ENCODE peak calls at places on chromosomes 3 and 15, in five cellular contexts. One of them, this sample, is unnamed.

GRCh38 chr3:73493543-73494314 is 131.0 kb downstream of the PDZRN3 start:
- DNase-seq in brain microvascular endothelial cell: peak
- DNase-seq in heart right ventricle: no peak
- DNase-seq in pancreas: no peak
- DNase-seq in GM23248: peak
- DNase-seq in this sample: no peak

GRCh38 chr15:76342382-76343201 is 6.0 kb downstream of the ISL2 start:
- DNase-seq in brain microvascular endothelial cell: no peak
- DNase-seq in heart right ventricle: no peak
- DNase-seq in pancreas: no peak
- DNase-seq in GM23248: no peak
- DNase-seq in this sample: peak

GRCh38 chr3:186241910-186242821 is 119.9 kb downstream of the DGKG start:
- DNase-seq in brain microvascular endothelial cell: peak
- DNase-seq in heart right ventricle: peak
- DNase-seq in pancreas: peak
- DNase-seq in GM23248: peak
- DNase-seq in this sample: peak

GRCh38 chr3:144770813-144771400 is 799.3 kb downstream of the DIPK2A start:
- DNase-seq in brain microvascular endothelial cell: peak
- DNase-seq in heart right ventricle: no peak
- DNase-seq in pancreas: no peak
- DNase-seq in GM23248: peak
- DNase-seq in this sample: no peak

GRCh38 chr3:179398574-179399249 is 51.2 kb downstream of the MFN1 start:
- DNase-seq in brain microvascular endothelial cell: no peak
- DNase-seq in heart right ventricle: no peak
- DNase-seq in pancreas: no peak
- DNase-seq in GM23248: peak
- DNase-seq in this sample: no peak

GRCh38 chr15:78211189-78211921 is 23.0 kb downstream of the ACSBG1 start:
- DNase-seq in brain microvascular endothelial cell: no peak
- DNase-seq in heart right ventricle: no peak
- DNase-seq in pancreas: no peak
- DNase-seq in GM23248: no peak
- DNase-seq in this sample: no peak

GRCh38 chr3:144129536-144130214 is 158.1 kb downstream of the DIPK2A start:
- DNase-seq in brain microvascular endothelial cell: no peak
- DNase-seq in heart right ventricle: no peak
- DNase-seq in pancreas: no peak
- DNase-seq in GM23248: no peak
- DNase-seq in this sample: no peak

GRCh38 chr3:59575113-59576001 is 525.5 kb upstream of the CFAP20DC start:
- DNase-seq in brain microvascular endothelial cell: peak
- DNase-seq in heart right ventricle: peak
- DNase-seq in pancreas: peak
- DNase-seq in GM23248: peak
- DNase-seq in this sample: peak

GRCh38 chr15:33131880-33132279 is 62.6 kb downstream of the FMN1 start:
- DNase-seq in brain microvascular endothelial cell: peak
- DNase-seq in heart right ventricle: no peak
- DNase-seq in pancreas: no peak
- DNase-seq in GM23248: no peak
- DNase-seq in this sample: no peak

GRCh38 chr3:43997788-43998373 is 243.8 kb upstream of the TOPAZ1 start:
- DNase-seq in brain microvascular endothelial cell: no peak
- DNase-seq in heart right ventricle: no peak
- DNase-seq in pancreas: no peak
- DNase-seq in GM23248: peak
- DNase-seq in this sample: no peak

GRCh38 chr3:119529883-119530282 is 29.5 kb downstream of the CD80 start:
- DNase-seq in brain microvascular endothelial cell: peak
- DNase-seq in heart right ventricle: no peak
- DNase-seq in pancreas: no peak
- DNase-seq in GM23248: peak
- DNase-seq in this sample: no peak

GRCh38 chr15:100910119-100910518 is 9.0 kb upstream of the LRRK1 start:
- DNase-seq in brain microvascular endothelial cell: no peak
- DNase-seq in heart right ventricle: no peak
- DNase-seq in pancreas: no peak
- DNase-seq in GM23248: no peak
- DNase-seq in this sample: no peak

GRCh38 chr3:46368569-46368968 is 2.2 kb upstream of the CCR5 start:
- DNase-seq in brain microvascular endothelial cell: no peak
- DNase-seq in heart right ventricle: peak
- DNase-seq in pancreas: no peak
- DNase-seq in GM23248: no peak
- DNase-seq in this sample: peak

GRCh38 chr3:155560594-155560993 is 184.3 kb downstream of the PLCH1 start:
- DNase-seq in brain microvascular endothelial cell: no peak
- DNase-seq in heart right ventricle: no peak
- DNase-seq in pancreas: no peak
- DNase-seq in GM23248: peak
- DNase-seq in this sample: no peak

GRCh38 chr3:112894258-112894657 is 47.6 kb upstream of the CD200R1L start:
- DNase-seq in brain microvascular endothelial cell: peak
- DNase-seq in heart right ventricle: no peak
- DNase-seq in pancreas: no peak
- DNase-seq in GM23248: peak
- DNase-seq in this sample: no peak

GRCh38 chr3:45688194-45688881 is 858 bp upstream of the SACM1L start:
- DNase-seq in brain microvascular endothelial cell: no peak
- DNase-seq in heart right ventricle: no peak
- DNase-seq in pancreas: peak
- DNase-seq in GM23248: peak
- DNase-seq in this sample: peak

GRCh38 chr15:97115764-97116075 is 785.2 kb downstream of the NR2F2 start:
- DNase-seq in brain microvascular endothelial cell: no peak
- DNase-seq in heart right ventricle: no peak
- DNase-seq in pancreas: no peak
- DNase-seq in GM23248: no peak
- DNase-seq in this sample: no peak

GRCh38 chr3:140577911-140578310 is 100.0 kb upstream of the TRIM42 start:
- DNase-seq in brain microvascular endothelial cell: no peak
- DNase-seq in heart right ventricle: no peak
- DNase-seq in pancreas: no peak
- DNase-seq in GM23248: no peak
- DNase-seq in this sample: no peak

GRCh38 chr3:14282706-14283075 is 104.1 kb downstream of the LSM3 start:
- DNase-seq in brain microvascular endothelial cell: no peak
- DNase-seq in heart right ventricle: no peak
- DNase-seq in pancreas: no peak
- DNase-seq in GM23248: no peak
- DNase-seq in this sample: no peak

GRCh38 chr3:49346797-49347251 is 7.0 kb upstream of the USP4 start:
- DNase-seq in brain microvascular endothelial cell: peak
- DNase-seq in heart right ventricle: no peak
- DNase-seq in pancreas: no peak
- DNase-seq in GM23248: peak
- DNase-seq in this sample: no peak

GRCh38 chr15:92306662-92307061 is 87.0 kb upstream of the ST8SIA2 start:
- DNase-seq in brain microvascular endothelial cell: peak
- DNase-seq in heart right ventricle: no peak
- DNase-seq in pancreas: no peak
- DNase-seq in GM23248: peak
- DNase-seq in this sample: no peak

GRCh38 chr15:71444032-71444810 is 328.9 kb downstream of the THSD4 start:
- DNase-seq in brain microvascular endothelial cell: no peak
- DNase-seq in heart right ventricle: no peak
- DNase-seq in pancreas: no peak
- DNase-seq in GM23248: no peak
- DNase-seq in this sample: no peak

GRCh38 chr15:67850995-67851535 is 11.2 kb upstream of the RNU6-1 start:
- DNase-seq in brain microvascular endothelial cell: no peak
- DNase-seq in heart right ventricle: no peak
- DNase-seq in pancreas: no peak
- DNase-seq in GM23248: peak
- DNase-seq in this sample: no peak

GRCh38 chr3:57956833-57957174 is 51.4 kb upstream of the FLNB start:
- DNase-seq in brain microvascular endothelial cell: no peak
- DNase-seq in heart right ventricle: no peak
- DNase-seq in pancreas: no peak
- DNase-seq in GM23248: no peak
- DNase-seq in this sample: no peak
- H3K4me3 ChIP-seq in brain microvascular endothelial cell: no peak
- H3K4me3 ChIP-seq in heart right ventricle: no peak
- H3K4me3 ChIP-seq in pancreas: no peak
- H3K4me3 ChIP-seq in GM23248: no peak
- H3K4me3 ChIP-seq in this sample: no peak

DNA sequence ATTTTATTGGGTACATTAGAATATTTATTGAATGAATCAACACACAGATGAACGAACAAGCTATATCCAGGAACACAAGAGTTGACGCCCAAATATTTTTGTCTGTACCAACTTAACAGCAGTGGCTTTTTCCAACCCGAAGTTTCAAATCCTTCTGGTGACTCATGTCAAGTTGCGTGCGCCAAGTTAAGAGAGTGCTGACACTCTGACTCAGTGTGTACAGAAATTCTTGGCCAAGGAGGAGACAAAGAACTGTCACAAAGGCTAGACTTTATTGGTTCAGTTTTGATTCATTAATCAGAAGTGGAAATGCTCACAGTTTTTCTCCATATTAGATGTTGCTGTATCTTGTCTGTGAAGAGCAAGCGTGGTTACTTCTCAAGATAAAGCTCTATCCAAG is 59.6 kb upstream of the TSC22D2 start:
- DNase-seq in brain microvascular endothelial cell: peak
- DNase-seq in heart right ventricle: no peak
- DNase-seq in pancreas: no peak
- DNase-seq in GM23248: peak
- DNase-seq in this sample: peak
- H3K4me3 ChIP-seq in brain microvascular endothelial cell: no peak
- H3K4me3 ChIP-seq in heart right ventricle: no peak
- H3K4me3 ChIP-seq in pancreas: no peak
- H3K4me3 ChIP-seq in GM23248: peak
- H3K4me3 ChIP-seq in this sample: no peak

DNA sequence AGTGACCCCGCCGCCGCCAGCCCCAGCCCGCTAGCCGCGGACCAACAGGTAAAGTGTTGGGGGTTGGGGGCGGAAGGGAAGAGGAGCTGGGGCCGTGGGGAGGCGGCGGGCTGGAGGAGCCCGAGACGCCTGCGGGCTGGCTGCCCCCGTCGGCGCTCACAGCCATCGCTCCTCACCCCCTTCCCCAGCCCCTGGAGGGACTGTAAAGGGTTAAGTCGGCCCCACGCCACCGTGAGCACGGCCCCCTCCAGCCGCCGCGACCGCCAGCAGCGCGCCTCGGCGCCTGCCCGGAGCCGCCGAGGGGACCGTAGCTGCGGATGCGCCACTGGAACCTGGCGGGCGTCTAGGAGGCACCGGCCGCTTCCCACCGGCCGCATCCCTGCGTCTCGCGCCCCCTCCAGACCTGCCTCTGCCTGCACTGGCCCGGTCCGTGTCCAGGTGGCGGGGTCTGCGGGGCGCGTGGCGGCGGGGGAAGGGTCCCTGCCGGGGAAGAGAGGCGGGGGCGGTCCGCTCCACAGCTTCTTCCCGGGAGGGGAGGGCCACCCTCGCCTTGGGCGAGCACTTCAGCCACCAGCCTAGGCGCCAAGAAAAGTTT is 522 bp downstream of the MED12L start:
- DNase-seq in brain microvascular endothelial cell: no peak
- DNase-seq in heart right ventricle: peak
- DNase-seq in pancreas: peak
- DNase-seq in GM23248: peak
- DNase-seq in this sample: peak
- H3K4me3 ChIP-seq in brain microvascular endothelial cell: peak
- H3K4me3 ChIP-seq in heart right ventricle: peak
- H3K4me3 ChIP-seq in pancreas: peak
- H3K4me3 ChIP-seq in GM23248: peak
- H3K4me3 ChIP-seq in this sample: peak

DNA sequence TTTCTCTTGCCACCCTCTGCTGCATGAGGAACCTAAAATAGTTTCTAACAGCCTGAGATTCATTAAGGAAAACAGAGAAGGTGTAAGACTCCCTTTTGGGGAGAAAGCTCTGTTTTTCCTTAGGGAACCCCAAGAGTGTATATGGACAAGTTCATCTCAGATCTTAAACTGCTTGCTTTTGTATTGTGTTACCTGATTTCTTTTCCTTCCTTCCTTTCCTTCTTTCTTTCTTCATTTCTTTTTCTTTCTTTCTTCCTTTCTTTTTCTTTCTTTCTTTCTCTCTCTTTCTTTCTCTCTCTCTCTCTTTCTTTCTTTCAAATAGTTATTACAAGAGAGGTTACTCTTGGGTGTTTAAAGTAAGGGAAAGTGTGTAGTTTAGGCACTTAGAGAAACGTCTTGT is 5.3 kb upstream of the POC1A start:
- DNase-seq in brain microvascular endothelial cell: no peak
- DNase-seq in heart right ventricle: no peak
- DNase-seq in pancreas: no peak
- DNase-seq in GM23248: no peak
- DNase-seq in this sample: no peak
- H3K4me3 ChIP-seq in brain microvascular endothelial cell: no peak
- H3K4me3 ChIP-seq in heart right ventricle: no peak
- H3K4me3 ChIP-seq in pancreas: no peak
- H3K4me3 ChIP-seq in GM23248: no peak
- H3K4me3 ChIP-seq in this sample: no peak

DNA sequence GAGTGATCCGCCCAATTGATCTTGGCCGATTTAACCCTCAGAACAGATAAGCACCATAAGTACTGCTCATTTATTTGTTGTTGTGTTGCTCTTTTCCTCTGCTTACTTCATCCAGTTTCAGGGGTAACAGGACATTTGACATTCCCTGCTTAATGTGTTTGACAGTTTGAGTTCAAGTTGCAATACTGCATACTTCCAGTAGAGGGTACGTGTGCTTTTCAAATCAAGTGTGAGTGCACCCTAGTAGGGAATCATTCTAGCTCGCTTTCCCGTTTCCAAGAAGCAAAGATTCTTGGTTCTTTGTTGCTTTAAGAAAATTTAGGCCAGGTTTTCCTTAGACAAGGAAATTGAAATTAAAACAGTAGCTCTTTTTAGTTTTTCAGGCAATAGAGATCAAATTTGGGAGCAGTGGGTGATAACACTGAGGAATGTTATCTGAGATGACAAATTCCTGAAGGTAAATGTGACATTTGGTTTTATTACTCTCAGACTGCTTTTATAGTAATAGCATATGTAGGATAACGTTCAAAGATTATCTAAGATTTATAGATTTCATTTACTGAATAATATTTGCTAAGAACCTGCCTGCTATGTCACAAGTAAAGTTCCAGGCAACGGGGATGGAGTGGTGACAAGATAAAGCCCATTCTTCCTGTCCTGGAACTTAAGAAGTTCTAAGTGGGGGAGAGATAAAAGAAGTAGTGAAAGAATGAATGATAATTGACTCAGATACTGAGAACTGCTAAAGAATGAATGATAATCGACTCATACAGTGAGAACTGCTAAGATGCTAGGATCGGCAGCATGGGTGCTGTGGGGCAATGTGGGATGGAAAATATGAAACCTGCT is 73.3 kb downstream of the SYNPR start:
- DNase-seq in brain microvascular endothelial cell: peak
- DNase-seq in heart right ventricle: no peak
- DNase-seq in pancreas: peak
- DNase-seq in GM23248: peak
- DNase-seq in this sample: no peak
- H3K4me3 ChIP-seq in brain microvascular endothelial cell: no peak
- H3K4me3 ChIP-seq in heart right ventricle: no peak
- H3K4me3 ChIP-seq in pancreas: no peak
- H3K4me3 ChIP-seq in GM23248: no peak
- H3K4me3 ChIP-seq in this sample: no peak

GRCh38 chr3:11582123-11582968 is 61.4 kb downstream of the VGLL4 start:
- DNase-seq in brain microvascular endothelial cell: peak
- DNase-seq in heart right ventricle: peak
- DNase-seq in pancreas: peak
- DNase-seq in GM23248: peak
- DNase-seq in this sample: peak
- H3K4me3 ChIP-seq in brain microvascular endothelial cell: peak
- H3K4me3 ChIP-seq in heart right ventricle: no peak
- H3K4me3 ChIP-seq in pancreas: peak
- H3K4me3 ChIP-seq in GM23248: peak
- H3K4me3 ChIP-seq in this sample: peak

GRCh38 chr3:132034486-132035464 is at the start of gene CPNE4:
- DNase-seq in brain microvascular endothelial cell: peak
- DNase-seq in heart right ventricle: peak
- DNase-seq in pancreas: peak
- DNase-seq in GM23248: peak
- DNase-seq in this sample: peak
- H3K4me3 ChIP-seq in brain microvascular endothelial cell: peak
- H3K4me3 ChIP-seq in heart right ventricle: no peak
- H3K4me3 ChIP-seq in pancreas: peak
- H3K4me3 ChIP-seq in GM23248: peak
- H3K4me3 ChIP-seq in this sample: no peak

This sample was measured in transverse colon.